ENCODE peak calls at places on chromosomes 1 and 21, in nine cellular contexts. K is CD4-positive, CD25-positive, alpha-beta regulatory T cell; Z is left ventricle myocardium inferior; E is astrocyte; A is BE2C; Q is cardiac muscle cell; V is heart right ventricle; T is tibial nerve; Y is pancreas. J is an unnamed sample.

GRCh38 chr1:10941891-10942541 is 70.4 kb upstream of the TARDBP start:
- DNase-seq in K (peak; percentile 48), Z (peak; percentile 35), E (no peak), A (peak; percentile 74), Q (peak; percentile 43), V (peak; percentile 40), T (peak; percentile 21), Y (peak; percentile 84), J (peak; percentile 48)

GRCh38 chr1:7300893-7301292 is 470.2 kb upstream of the VAMP3 start:
- DNase-seq in K (no peak), Z (no peak), E (peak; percentile 96), A (no peak), Q (peak; percentile 46), V (no peak), T (no peak), Y (no peak), J (peak; percentile 85)

GRCh38 chr1:234320549-234320948 is 52.7 kb upstream of the COA6 start:
- DNase-seq in K (no peak), Z (no peak), E (no peak), A (no peak), Q (no peak), V (no peak), T (no peak), Y (no peak), J (no peak)

GRCh38 chr1:232922475-232922874 is 27.9 kb upstream of the NTPCR start:
- DNase-seq in K (no peak), Z (no peak), E (peak; percentile 79), A (no peak), Q (peak; percentile 64), V (no peak), T (no peak), Y (no peak), J (peak; percentile 48)

GRCh38 chr1:39410915-39411436 is 80.5 kb upstream of the BMP8A start:
- DNase-seq in K (peak; percentile 60), Z (peak; percentile 84), E (peak; percentile 88), A (peak; percentile 51), Q (peak; percentile 95), V (peak; percentile 88), T (peak; percentile 57), Y (peak; percentile 73), J (peak; percentile 81)

GRCh38 chr1:4081806-4082645 is 182.0 kb upstream of the C1orf174 start:
- DNase-seq in K (no peak), Z (no peak), E (no peak), A (no peak), Q (no peak), V (no peak), T (no peak), Y (peak; percentile 36), J (no peak)

GRCh38 chr1:150002217-150002616 is 8.3 kb downstream of the OTUD7B start:
- DNase-seq in K (no peak), Z (no peak), E (no peak), A (no peak), Q (no peak), V (no peak), T (no peak), Y (no peak), J (no peak)

GRCh38 chr1:226820935-226821718 is 49.3 kb upstream of the PSEN2 start:
- DNase-seq in K (no peak), Z (peak; percentile 77), E (peak; percentile 96), A (no peak), Q (peak; percentile 93), V (peak; percentile 91), T (peak; percentile 79), Y (no peak), J (peak; percentile 97)

GRCh38 chr21:26057488-26058170 is 112.9 kb downstream of the APP start:
- DNase-seq in K (no peak), Z (no peak), E (no peak), A (no peak), Q (no peak), V (no peak), T (no peak), Y (no peak), J (no peak)

GRCh38 chr1:163273766-163274441 is 47.9 kb upstream of the NUF2 start:
- DNase-seq in K (no peak), Z (no peak), E (no peak), A (no peak), Q (no peak), V (no peak), T (no peak), Y (no peak), J (no peak)

GRCh38 chr1:115837762-115838421 is 3.0 kb downstream of the NHLH2 start:
- DNase-seq in K (no peak), Z (no peak), E (no peak), A (no peak), Q (no peak), V (no peak), T (no peak), Y (peak; percentile 80), J (no peak)

GRCh38 chr1:115837386-115837761 is 3.6 kb downstream of the NHLH2 start:
- DNase-seq in K (no peak), Z (no peak), E (no peak), A (no peak), Q (no peak), V (no peak), T (no peak), Y (no peak), J (no peak)

GRCh38 chr1:115838426-115838804 is 2.5 kb downstream of the NHLH2 start:
- DNase-seq in K (no peak), Z (no peak), E (no peak), A (no peak), Q (no peak), V (no peak), T (no peak), Y (peak; percentile 63), J (no peak)

GRCh38 chr1:115839706-115840095 is 1.2 kb downstream of the NHLH2 start:
- DNase-seq in K (no peak), Z (no peak), E (no peak), A (no peak), Q (no peak), V (no peak), T (no peak), Y (no peak), J (no peak)

DNA sequence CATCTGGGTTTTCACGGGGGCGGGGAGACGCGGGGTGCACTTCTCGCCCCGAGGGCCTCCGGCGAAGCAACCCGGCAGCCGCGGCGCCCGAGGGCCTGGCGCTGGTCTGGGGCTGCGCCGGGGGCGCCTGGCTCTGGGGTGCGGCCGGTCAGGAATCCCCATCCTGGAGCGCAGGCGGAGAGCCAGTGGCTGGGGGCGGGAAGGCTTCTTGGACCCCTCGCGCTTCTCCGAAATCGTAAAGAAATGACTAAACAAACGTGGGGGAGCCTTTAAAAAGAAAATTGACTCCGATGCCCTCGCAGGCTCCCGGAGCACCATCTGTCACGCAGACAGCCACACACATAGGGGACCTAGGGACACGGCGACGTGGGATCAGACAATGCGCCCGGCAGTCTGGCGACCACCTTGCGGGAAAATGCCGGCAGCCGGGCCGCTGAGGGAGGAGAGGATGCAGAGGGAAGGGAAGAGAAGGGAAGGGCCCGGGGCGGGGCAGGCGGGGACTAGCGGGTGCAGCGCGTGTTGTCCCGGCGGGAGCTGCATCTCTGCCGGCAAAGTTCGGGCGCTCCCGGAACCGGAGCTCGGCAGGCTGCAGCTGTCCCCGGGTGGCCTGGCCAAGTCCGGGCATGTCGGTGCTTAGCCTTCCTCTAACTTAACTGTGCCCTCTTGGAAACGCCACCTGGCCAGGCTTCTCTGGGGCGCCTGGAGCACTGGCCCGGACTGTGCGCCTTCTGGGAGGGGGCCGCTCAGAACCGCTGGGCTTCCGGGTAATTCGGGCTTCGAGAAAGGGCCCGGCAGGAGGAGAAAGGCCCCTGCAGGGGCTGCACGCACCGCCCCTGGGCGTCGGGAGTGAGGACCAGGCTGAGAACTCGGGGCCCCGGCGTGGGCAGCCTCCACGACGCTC is 1.9 kb downstream of the NHLH2 start:
- DNase-seq in K (no peak), Z (no peak), E (no peak), A (no peak), Q (no peak), V (no peak), T (no peak), Y (peak; percentile 77), J (peak; percentile 68)
- H3K27me3 ChIP-seq in K (peaks cover 53% of the 10 kb centered on the region), Z (peaks cover 99% of the 10 kb centered on the region), E (peaks cover 82% of the 10 kb centered on the region), A (peaks cover 55% of the 10 kb centered on the region), Q (peaks cover 86% of the 10 kb centered on the region), V (peaks cover 95% of the 10 kb centered on the region), T (peaks cover 91% of the 10 kb centered on the region), Y (peaks cover 53% of the 10 kb centered on the region), J (peaks cover 46% of the 10 kb centered on the region)

GRCh38 chr21:10425856-10426255 is 95.5 kb upstream of the TPTE start:
- DNase-seq in K (no peak), Z (no peak), E (no peak), A (no peak), Q (no peak), V (no peak), T (no peak), Y (no peak), J (no peak)
- H3K9me3 ChIP-seq in K (peaks cover 29% of the 10 kb centered on the region), Z (peaks cover 27% of the 10 kb centered on the region), E (peaks cover 21% of the 10 kb centered on the region), A (peaks cover 9% of the 10 kb centered on the region), Q (peaks cover 28% of the 10 kb centered on the region), V (peaks cover 9% of the 10 kb centered on the region), T (no peaks in the 10 kb centered on the region), Y (no peaks in the 10 kb centered on the region), J (no peaks in the 10 kb centered on the region)

DNA sequence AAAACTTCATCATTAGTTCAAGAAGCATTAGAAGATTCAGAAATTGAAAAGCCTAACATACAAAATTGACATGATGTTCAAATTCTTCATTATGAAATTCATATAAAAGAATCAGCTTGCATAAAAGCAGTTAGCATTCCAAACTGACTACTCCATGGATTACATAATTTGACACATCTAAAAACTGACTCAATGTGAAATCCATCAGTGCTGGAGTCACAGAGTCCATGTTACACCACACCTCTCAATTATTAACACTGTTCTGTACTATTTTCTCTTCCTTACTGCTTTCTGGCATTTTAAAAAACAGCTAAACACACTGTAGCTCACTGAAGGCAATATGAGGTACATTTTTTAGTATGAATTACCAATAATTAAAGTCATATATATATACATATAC is 28.0 kb downstream of the ARHGAP29 start:
- DNase-seq in K (no peak), Z (no peak), E (peak; percentile 35), A (no peak), Q (peak; percentile 59), V (no peak), T (no peak), Y (no peak), J (no peak)
- H3K36me3 ChIP-seq in K (no peaks in the 10 kb centered on the region), Z (peaks cover 53% of the 10 kb centered on the region), E (peaks cover 40% of the 10 kb centered on the region), A (no peaks in the 10 kb centered on the region), Q (peaks cover 10% of the 10 kb centered on the region), V (peaks cover 88% of the 10 kb centered on the region), T (no peaks in the 10 kb centered on the region), Y (no peaks in the 10 kb centered on the region), J (peaks cover 95% of the 10 kb centered on the region)

GRCh38 chr1:52632732-52633290 is at the start of gene SHISAL2A:
- DNase-seq in K (peak; percentile 72), Z (peak; percentile 31), E (peak; percentile 20), A (peak; percentile 11), Q (peak; percentile 39), V (peak; percentile 15), T (no peak), Y (peak; percentile 61), J (no peak)
- H3K27me3 ChIP-seq in K (no peaks in the 10 kb centered on the region), Z (peaks cover 42% of the 10 kb centered on the region), E (peaks cover 37% of the 10 kb centered on the region), A (peaks cover 5% of the 10 kb centered on the region), Q (peaks cover 20% of the 10 kb centered on the region), V (peaks cover 35% of the 10 kb centered on the region), T (peaks cover 46% of the 10 kb centered on the region), Y (peaks cover 5% of the 10 kb centered on the region), J (peaks cover 4% of the 10 kb centered on the region)

GRCh38 chr1:152519876-152520275 is 5.6 kb downstream of the CRCT1 start:
- DNase-seq in K (no peak), Z (no peak), E (no peak), A (no peak), Q (no peak), V (no peak), T (no peak), Y (no peak), J (no peak)
- H3K9me3 ChIP-seq in K (no peaks in the 10 kb centered on the region), Z (peaks cover 18% of the 10 kb centered on the region), E (no peaks in the 10 kb centered on the region), A (no peaks in the 10 kb centered on the region), Q (no peaks in the 10 kb centered on the region), V (no peaks in the 10 kb centered on the region), T (no peaks in the 10 kb centered on the region), Y (no peaks in the 10 kb centered on the region), J (no peaks in the 10 kb centered on the region)

GRCh38 chr1:156555715-156556114 is 16.6 kb downstream of the IQGAP3 start:
- DNase-seq in K (no peak), Z (no peak), E (no peak), A (no peak), Q (no peak), V (no peak), T (no peak), Y (no peak), J (no peak)
- H3K36me3 ChIP-seq in K (no peaks in the 10 kb centered on the region), Z (no peaks in the 10 kb centered on the region), E (peaks cover 23% of the 10 kb centered on the region), A (peaks cover 12% of the 10 kb centered on the region), Q (no peaks in the 10 kb centered on the region), V (no peaks in the 10 kb centered on the region), T (no peaks in the 10 kb centered on the region), Y (no peaks in the 10 kb centered on the region), J (peaks cover 69% of the 10 kb centered on the region)

J was measured in MG63.